ENCODE peak calls at places on chromosomes 13 and 19, in five cellular contexts. S is neural progenitor cell; D is uterus; Y is CD8-positive, alpha-beta T cell; T is heart right ventricle. I is an unnamed sample.

GRCh38 chr13:41613984-41614581 is 156.7 kb downstream of the RGCC start:
- DNase-seq in D (peak; percentile 68), S (peak; percentile 16), Y (no peak), T (peak; percentile 48), I (no peak)

GRCh38 chr13:33108620-33109019 is 92.4 kb downstream of the KL start:
- DNase-seq in T (no peak), Y (no peak), S (no peak), D (no peak), I (no peak)

GRCh38 chr19:7915250-7916136 is 863 bp downstream of the TGFBR3L start:
- DNase-seq in D (peak; percentile 12), S (no peak), Y (no peak), T (no peak), I (no peak)

GRCh38 chr19:4518345-4519171 is at the start of gene PLIN4:
- DNase-seq in S (no peak), D (peak; percentile 91), T (peak; percentile 85), Y (no peak), I (no peak)

GRCh38 chr13:112246731-112247470 is 129.3 kb upstream of the SPACA7 start:
- DNase-seq in D (no peak), T (no peak), Y (no peak), S (no peak), I (no peak)

GRCh38 chr13:113548171-113548641 is 36.3 kb upstream of the TFDP1 start:
- DNase-seq in T (no peak), Y (no peak), D (peak; percentile 49), S (peak; percentile 45), I (peak; percentile 56)

GRCh38 chr19:50175924-50176323 is 12.8 kb upstream of the IZUMO2 start:
- DNase-seq in Y (no peak), T (no peak), S (no peak), D (no peak), I (no peak)

GRCh38 chr19:12065100-12065538 is 588 bp downstream of the ZNF844 start:
- DNase-seq in Y (peak; percentile 10), D (no peak), S (no peak), T (no peak), I (no peak)

GRCh38 chr13:41848435-41849255 is 112.3 kb downstream of the VWA8 start:
- DNase-seq in D (no peak), T (no peak), S (no peak), Y (no peak), I (no peak)

GRCh38 chr19:3047307-3048189 is 14.7 kb downstream of the TLE5 start:
- DNase-seq in D (peak; percentile 98), T (peak; percentile 74), S (peak; percentile 92), Y (peak; percentile 73), I (no peak)

GRCh38 chr19:41928221-41928683 is at the start of gene ERFL:
- DNase-seq in S (peak; percentile 52), D (no peak), T (no peak), Y (no peak), I (no peak)

GRCh38 chr19:55700813-55701212 is 25.8 kb downstream of the EPN1 start:
- DNase-seq in S (no peak), D (no peak), Y (no peak), T (no peak), I (no peak)

GRCh38 chr19:35776102-35776788 is 881 bp downstream of the ARHGAP33 start:
- DNase-seq in T (no peak), D (no peak), Y (no peak), S (peak; percentile 59), I (peak; percentile 37)

GRCh38 chr19:10729406-10729805 is 11.5 kb downstream of the DNM2 start:
- DNase-seq in T (no peak), S (no peak), D (no peak), Y (no peak), I (no peak)

GRCh38 chr13:50015263-50015662 is at the start of gene KCNRG:
- DNase-seq in S (no peak), Y (no peak), D (no peak), T (no peak), I (no peak)

GRCh38 chr13:23992722-23993438 is 95.6 kb upstream of the C1QTNF9B start:
- DNase-seq in T (no peak), Y (no peak), D (no peak), S (no peak), I (no peak)

GRCh38 chr13:105334211-105334610 is 1201.3 kb downstream of the EFNB2 start:
- DNase-seq in D (no peak), T (no peak), S (peak; percentile 4), Y (no peak), I (no peak)

GRCh38 chr19:44557933-44558332 is 28.5 kb upstream of the CEACAM20 start:
- DNase-seq in Y (no peak), T (no peak), D (no peak), S (no peak), I (no peak)

GRCh38 chr19:3575260-3575741 is 2.6 kb downstream of the HMG20B start:
- DNase-seq in T (no peak), Y (no peak), S (peak; percentile 59), D (no peak), I (no peak)

GRCh38 chr19:384801-385169 is 24.2 kb downstream of the C2CD4C start:
- DNase-seq in S (no peak), T (no peak), D (no peak), Y (no peak), I (no peak)

GRCh38 chr13:43730642-43731041 is 56.1 kb downstream of the ENOX1 start:
- DNase-seq in T (peak; percentile 10), Y (no peak), S (no peak), D (no peak), I (no peak)

GRCh38 chr13:22114630-22115311 is 443.9 kb downstream of the FGF9 start:
- DNase-seq in S (no peak), T (no peak), Y (peak; percentile 37), D (no peak), I (no peak)

DNA sequence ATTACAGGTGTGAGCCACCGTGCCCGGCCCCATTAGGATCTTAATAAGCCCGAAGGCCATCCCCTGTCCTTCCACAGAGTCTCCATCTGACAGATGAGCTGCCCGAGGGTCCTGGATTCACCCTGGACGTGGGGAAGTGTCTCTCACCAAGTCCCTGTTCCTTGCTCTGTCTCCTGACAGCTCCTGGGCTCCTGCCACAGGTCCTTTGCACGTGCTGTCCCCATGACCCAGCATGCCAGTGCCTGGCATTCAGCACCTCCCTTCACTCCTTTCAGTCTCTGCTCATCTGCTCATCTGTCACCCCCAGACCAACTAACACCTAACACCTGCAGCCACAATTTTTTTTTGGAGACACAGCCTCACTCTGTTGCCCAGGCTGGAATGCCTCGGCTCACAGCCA is 14.5 kb downstream of the CERS1 start:
- DNase-seq in Y (no peak), T (no peak), D (no peak), S (no peak), I (peak; percentile 42)
- H3K4me3 ChIP-seq in Y (no peak overlapping the region), T (no peak overlapping the region), D (no peak overlapping the region), S (no peak overlapping the region), I (no peak overlapping the region)

GRCh38 chr19:46225558-46226004 is 4.0 kb upstream of the IGFL1 start:
- DNase-seq in T (no peak), S (peak; percentile 57), D (no peak), Y (no peak), I (no peak)

GRCh38 chr19:46226438-46226973 is 3.0 kb upstream of the IGFL1 start:
- DNase-seq in S (no peak), D (no peak), T (no peak), Y (no peak), I (no peak)

GRCh38 chr19:46221152-46221551 is 8.4 kb upstream of the IGFL1 start:
- DNase-seq in S (no peak), T (no peak), Y (no peak), D (no peak), I (no peak)

GRCh38 chr19:46221981-46222610 is 7.4 kb upstream of the IGFL1 start:
- DNase-seq in D (peak; percentile 63), S (no peak), Y (no peak), T (peak; percentile 42), I (peak; percentile 93)

DNA sequence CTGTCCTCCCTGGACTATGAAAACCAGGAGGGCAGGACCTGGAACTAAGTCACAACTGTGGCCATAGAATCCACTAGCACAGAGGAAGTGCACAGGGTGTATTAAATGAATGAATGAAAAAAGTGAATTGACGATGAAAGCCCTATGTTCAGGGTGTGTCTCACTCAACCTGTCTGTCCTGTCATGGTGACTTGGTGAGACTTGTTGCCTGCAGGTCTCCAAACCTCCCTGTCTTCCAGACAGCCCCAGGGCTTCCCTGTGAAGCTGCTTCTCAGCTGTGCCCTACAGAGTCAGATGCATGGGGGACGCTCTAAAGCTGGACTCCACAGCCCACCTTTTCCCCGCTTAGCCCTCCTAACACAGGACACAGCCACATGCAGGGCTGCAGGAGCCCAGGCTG is 4.8 kb upstream of the IGFL1 start:
- DNase-seq in Y (no peak), T (no peak), S (no peak), D (no peak), I (no peak)
- H3K27me3 ChIP-seq in Y (no peaks in the 10 kb centered on the region), T (peaks cover 2% of the 10 kb centered on the region), S (no peaks in the 10 kb centered on the region), D (no peaks in the 10 kb centered on the region), I (no peaks in the 10 kb centered on the region)

DNA sequence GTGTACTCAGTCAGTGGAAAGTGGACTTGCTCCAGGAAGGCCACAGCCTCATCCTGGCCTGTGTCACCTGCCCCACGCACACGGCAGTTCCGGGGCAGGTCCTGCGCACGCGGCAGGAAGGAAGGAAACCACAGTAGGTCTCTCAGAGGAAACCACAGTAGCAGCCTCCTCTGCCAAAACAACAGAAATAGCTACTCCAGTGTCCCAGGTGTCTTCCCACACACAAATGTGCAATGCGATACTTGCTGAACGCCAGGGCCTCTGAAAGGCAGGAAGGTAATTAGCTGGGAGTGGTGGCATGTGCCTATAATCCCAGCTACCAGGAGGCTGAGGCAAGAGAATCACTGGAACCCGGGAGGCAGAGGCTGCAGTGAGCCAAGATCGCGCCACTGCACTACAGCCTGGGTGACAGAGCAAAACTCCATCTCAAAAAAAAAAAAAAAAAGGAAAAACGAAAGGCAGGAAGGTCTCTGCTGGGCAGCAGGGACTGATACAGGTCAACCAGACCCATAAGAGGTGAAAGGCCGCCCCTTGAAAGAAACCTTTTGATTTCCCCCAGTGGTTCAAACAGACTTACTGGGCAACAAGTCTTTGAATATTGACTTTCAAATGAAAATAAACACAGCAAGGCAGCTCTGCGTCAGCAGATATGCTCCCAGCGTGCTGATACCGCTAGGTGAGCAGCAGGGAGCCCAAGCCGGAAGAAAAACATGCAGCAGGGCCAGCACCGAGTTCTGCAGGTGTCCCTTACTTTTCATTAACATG is 49.5 kb downstream of the CRYL1 start:
- DNase-seq in Y (peak; percentile 69), T (no peak), S (peak; percentile 26), D (no peak), I (no peak)
- TF ChIP-seq CTCF in Y (no peak), T (no peak), S (no peak), D (no peak), I (no peak)

GRCh38 chr19:39411006-39411831 is 1.2 kb upstream of the PLEKHG2 start:
- DNase-seq in Y (peak; percentile 51), T (no peak), S (no peak), D (peak; percentile 73), I (no peak)

GRCh38 chr19:39409207-39409885 is 2.7 kb downstream of the ZFP36 start:
- DNase-seq in T (peak; percentile 94), Y (peak; percentile 95), D (peak; percentile 94), S (no peak), I (peak; percentile 99)

GRCh38 chr19:39411832-39412099 is 703 bp upstream of the PLEKHG2 start:
- DNase-seq in T (peak; percentile 90), D (peak; percentile 96), S (peak; percentile 93), Y (peak; percentile 94), I (no peak)

GRCh38 chr19:39409886-39410619 is 2.4 kb upstream of the PLEKHG2 start:
- DNase-seq in S (peak; percentile 68), T (peak; percentile 87), Y (peak; percentile 85), D (peak; percentile 85), I (no peak)

DNA sequence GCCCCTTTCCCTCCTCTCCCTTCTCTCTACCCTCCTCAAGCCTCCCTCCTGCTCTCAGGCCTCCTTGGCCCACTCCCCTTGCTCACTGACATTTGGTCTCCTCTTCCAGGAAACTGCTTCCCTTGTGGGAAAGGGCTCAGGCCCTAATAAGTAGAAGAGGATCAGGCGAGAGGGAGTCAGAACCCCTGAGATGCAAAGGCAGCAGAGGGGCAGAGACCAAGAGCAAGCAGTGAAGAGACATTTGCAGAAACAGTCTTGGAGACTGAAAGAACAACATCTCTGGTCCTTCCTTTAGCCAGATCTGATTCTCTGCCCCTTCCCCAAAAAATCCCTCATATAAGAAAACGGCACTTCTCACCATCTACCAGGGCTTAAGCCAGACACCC is 1.9 kb upstream of the PLEKHG2 start:
- DNase-seq in S (peak; percentile 24), T (no peak), D (peak; percentile 42), Y (peak; percentile 33), I (no peak)
- H3K4me3 ChIP-seq in S (peak overlapping the region; percentile 67), T (peak overlapping the region; percentile 67), D (peak overlapping the region; percentile 83), Y (peak overlapping the region; percentile 100), I (peak overlapping the region; percentile 89)

I was measured in RWPE2.